ENCODE peak calls at places on chromosomes 4 and X, in five cellular contexts. One of them, this sample, is unnamed.

GRCh38 chr4:108592674-108592986 is 27.7 kb upstream of the RPL34 start:
- DNase-seq in HepG2: peak
- DNase-seq in GM12878: no peak
- DNase-seq in SK-N-SH: no peak
- DNase-seq in K562: no peak
- DNase-seq in this sample: no peak

GRCh38 chr4:80072607-80073361 is at the start of gene ANTXR2:
- DNase-seq in GM12878: no peak
- DNase-seq in HepG2: peak
- DNase-seq in SK-N-SH: peak
- DNase-seq in K562: peak
- DNase-seq in this sample: peak

GRCh38 chr4:81518762-81519427 is 47.2 kb upstream of the RASGEF1B start:
- DNase-seq in HepG2: no peak
- DNase-seq in K562: no peak
- DNase-seq in GM12878: no peak
- DNase-seq in SK-N-SH: no peak
- DNase-seq in this sample: no peak

GRCh38 chrX:149641432-149641831 is 9.8 kb upstream of the TMEM185A start:
- DNase-seq in HepG2: no peak
- DNase-seq in GM12878: no peak
- DNase-seq in SK-N-SH: no peak
- DNase-seq in K562: no peak
- DNase-seq in this sample: no peak

GRCh38 chrX:19904778-19905367 is 17.5 kb upstream of the SH3KBP1 start:
- DNase-seq in SK-N-SH: peak
- DNase-seq in HepG2: peak
- DNase-seq in K562: peak
- DNase-seq in GM12878: no peak
- DNase-seq in this sample: peak

GRCh38 chr4:116539744-116540143 is 545.6 kb downstream of the TRAM1L1 start:
- DNase-seq in HepG2: no peak
- DNase-seq in GM12878: no peak
- DNase-seq in K562: no peak
- DNase-seq in SK-N-SH: no peak
- DNase-seq in this sample: no peak

GRCh38 chrX:20244936-20245335 is 21.8 kb downstream of the RPS6KA3 start:
- DNase-seq in K562: no peak
- DNase-seq in HepG2: no peak
- DNase-seq in GM12878: no peak
- DNase-seq in SK-N-SH: no peak
- DNase-seq in this sample: no peak

GRCh38 chrX:15158736-15159406 is 111.0 kb downstream of the ASB9 start:
- DNase-seq in SK-N-SH: no peak
- DNase-seq in K562: no peak
- DNase-seq in HepG2: no peak
- DNase-seq in GM12878: peak
- DNase-seq in this sample: no peak

GRCh38 chr4:74661427-74662171 is 132.7 kb downstream of the BTC start:
- DNase-seq in GM12878: no peak
- DNase-seq in HepG2: peak
- DNase-seq in K562: no peak
- DNase-seq in SK-N-SH: no peak
- DNase-seq in this sample: no peak

GRCh38 chr4:10698172-10698571 is 13.6 kb upstream of the CLNK start:
- DNase-seq in SK-N-SH: no peak
- DNase-seq in K562: no peak
- DNase-seq in HepG2: no peak
- DNase-seq in GM12878: no peak
- DNase-seq in this sample: no peak

GRCh38 chrX:119226431-119226830 is 9.7 kb upstream of the PGRMC1 start:
- DNase-seq in GM12878: no peak
- DNase-seq in K562: no peak
- DNase-seq in SK-N-SH: no peak
- DNase-seq in HepG2: no peak
- DNase-seq in this sample: no peak

GRCh38 chrX:21975827-21976226 is 35.3 kb downstream of the SMS start:
- DNase-seq in HepG2: no peak
- DNase-seq in GM12878: no peak
- DNase-seq in K562: no peak
- DNase-seq in SK-N-SH: no peak
- DNase-seq in this sample: no peak

GRCh38 chr4:138095378-138095777 is 146.8 kb downstream of the SLC7A11 start:
- DNase-seq in SK-N-SH: no peak
- DNase-seq in HepG2: no peak
- DNase-seq in K562: no peak
- DNase-seq in GM12878: no peak
- DNase-seq in this sample: no peak

GRCh38 chr4:128871948-128872347 is 62.4 kb downstream of the JADE1 start:
- DNase-seq in K562: no peak
- DNase-seq in SK-N-SH: no peak
- DNase-seq in GM12878: no peak
- DNase-seq in HepG2: no peak
- DNase-seq in this sample: no peak

GRCh38 chr4:161206528-161207080 is 957.2 kb downstream of the FSTL5 start:
- DNase-seq in SK-N-SH: peak
- DNase-seq in HepG2: no peak
- DNase-seq in K562: no peak
- DNase-seq in GM12878: no peak
- DNase-seq in this sample: no peak

GRCh38 chr4:161203865-161204264 is 959.9 kb downstream of the FSTL5 start:
- DNase-seq in SK-N-SH: no peak
- DNase-seq in GM12878: no peak
- DNase-seq in HepG2: no peak
- DNase-seq in K562: no peak
- DNase-seq in this sample: no peak

GRCh38 chr4:161208564-161208963 is 955.2 kb downstream of the FSTL5 start:
- DNase-seq in K562: no peak
- DNase-seq in SK-N-SH: peak
- DNase-seq in HepG2: no peak
- DNase-seq in GM12878: no peak
- DNase-seq in this sample: no peak
- TF ChIP-seq REST in K562: no peak
- TF ChIP-seq REST in SK-N-SH: no peak
- TF ChIP-seq REST in HepG2: no peak
- TF ChIP-seq REST in GM12878: no peak
- TF ChIP-seq REST in this sample: no peak

DNA sequence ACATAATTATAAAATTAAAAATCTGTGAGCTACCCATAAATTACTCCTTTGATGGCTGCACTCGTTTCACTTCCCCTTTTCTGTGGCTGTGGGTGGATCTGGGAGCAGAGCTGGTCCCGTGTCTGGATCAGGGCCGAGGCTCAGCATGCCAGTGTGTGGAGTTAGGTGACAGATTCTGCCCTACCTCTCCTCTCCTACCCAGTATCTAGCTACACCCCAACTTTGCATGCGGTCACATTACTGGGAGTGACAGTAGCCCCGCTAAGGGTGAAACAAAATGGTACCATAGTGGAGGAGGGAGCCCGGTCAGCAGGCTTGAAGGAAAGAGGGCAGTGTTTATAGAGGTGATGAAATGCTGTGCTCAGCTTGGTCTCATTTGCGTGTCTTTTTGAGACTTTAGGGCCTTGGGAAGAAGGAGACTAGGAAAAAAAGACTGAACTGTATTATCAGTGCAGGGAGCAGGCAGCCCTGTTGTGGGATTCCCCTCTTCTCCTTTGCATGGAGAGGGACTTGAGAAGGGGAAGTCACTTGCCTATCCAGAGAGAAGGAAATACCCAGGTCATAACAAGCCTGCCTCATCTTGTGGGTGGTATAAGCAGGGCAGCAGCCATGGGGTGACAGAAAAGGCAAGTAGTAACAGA is 48.4 kb downstream of the ARHGAP10 start:
- DNase-seq in GM12878: peak
- DNase-seq in HepG2: no peak
- DNase-seq in K562: no peak
- DNase-seq in SK-N-SH: no peak
- DNase-seq in this sample: no peak
- TF ChIP-seq MAX in GM12878: peak
- TF ChIP-seq MAX in HepG2: no peak
- TF ChIP-seq MAX in K562: no peak
- TF ChIP-seq MAX in SK-N-SH: no peak
- TF ChIP-seq MAX in this sample: no peak

DNA sequence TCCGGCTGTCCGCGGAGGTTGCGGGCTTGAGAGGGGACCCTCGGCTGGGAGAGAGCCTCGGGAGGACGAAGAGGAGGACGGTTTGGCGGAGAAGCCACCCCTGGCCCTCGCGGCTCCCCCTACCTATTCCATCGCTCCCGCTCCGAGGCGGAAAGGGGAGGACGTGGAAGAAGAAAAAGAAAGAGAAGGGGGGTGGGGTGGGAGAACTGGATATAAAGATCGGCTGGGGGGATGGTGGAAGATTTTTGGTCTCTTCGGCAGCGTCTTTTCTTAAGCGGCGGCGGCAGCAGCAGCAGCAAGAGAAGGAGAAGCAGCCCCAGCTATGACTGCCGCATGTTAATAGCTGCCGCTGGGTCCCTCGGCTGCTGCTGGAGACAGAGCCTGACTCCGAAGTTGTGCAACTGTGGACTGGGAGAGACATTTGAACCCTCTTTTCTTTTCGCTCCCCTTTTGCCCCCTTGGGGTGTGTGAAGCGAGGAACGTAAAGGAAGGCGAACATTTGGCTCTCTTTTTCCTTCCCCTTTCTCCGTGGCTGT is 933 bp downstream of the ADGRL3 start:
- DNase-seq in GM12878: no peak
- DNase-seq in SK-N-SH: peak
- DNase-seq in K562: no peak
- DNase-seq in HepG2: no peak
- DNase-seq in this sample: no peak
- TF ChIP-seq SIN3A in GM12878: no peak
- TF ChIP-seq SIN3A in SK-N-SH: no peak
- TF ChIP-seq SIN3A in K562: no peak
- TF ChIP-seq SIN3A in HepG2: no peak
- TF ChIP-seq SIN3A in this sample: no peak

GRCh38 chr4:184000457-184001395 is 95.6 kb downstream of the STOX2 start:
- DNase-seq in K562: no peak
- DNase-seq in HepG2: no peak
- DNase-seq in SK-N-SH: no peak
- DNase-seq in GM12878: no peak
- DNase-seq in this sample: no peak

GRCh38 chr4:183999435-183999834 is 94.3 kb downstream of the STOX2 start:
- DNase-seq in K562: no peak
- DNase-seq in SK-N-SH: no peak
- DNase-seq in GM12878: no peak
- DNase-seq in HepG2: no peak
- DNase-seq in this sample: no peak

GRCh38 chr4:183996868-183997267 is 91.8 kb downstream of the STOX2 start:
- DNase-seq in HepG2: no peak
- DNase-seq in SK-N-SH: no peak
- DNase-seq in K562: no peak
- DNase-seq in GM12878: no peak
- DNase-seq in this sample: no peak

GRCh38 chr4:183989931-183990330 is 84.8 kb downstream of the STOX2 start:
- DNase-seq in GM12878: no peak
- DNase-seq in K562: no peak
- DNase-seq in SK-N-SH: no peak
- DNase-seq in HepG2: no peak
- DNase-seq in this sample: no peak

DNA sequence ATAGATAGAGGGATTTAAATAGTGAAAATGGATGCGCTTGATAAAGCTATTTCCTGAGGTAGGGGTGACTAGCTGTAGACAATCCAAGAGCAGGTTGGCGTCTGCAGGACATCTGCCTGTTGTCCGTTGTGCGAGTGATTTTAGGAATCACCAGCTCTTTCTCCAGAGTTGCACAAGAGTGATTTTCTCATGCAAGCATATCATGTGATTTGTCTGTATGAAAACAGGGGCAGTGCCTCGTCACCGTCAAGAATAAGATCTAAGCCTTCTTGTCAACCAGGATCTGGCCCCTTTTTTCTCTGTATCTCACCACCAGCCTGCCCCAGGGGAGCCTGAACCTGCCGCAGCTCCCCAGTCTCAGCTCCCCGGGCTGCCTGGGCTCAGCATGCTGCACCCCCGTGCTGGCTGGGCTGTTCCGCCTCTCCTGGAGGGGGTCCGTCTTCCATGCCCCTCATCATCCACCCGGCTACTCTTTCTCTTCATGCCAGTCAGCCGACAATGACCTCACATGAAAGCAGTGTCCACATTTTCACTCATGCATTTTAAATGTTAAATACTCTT is 90.5 kb downstream of the STOX2 start:
- DNase-seq in K562: no peak
- DNase-seq in HepG2: no peak
- DNase-seq in SK-N-SH: no peak
- DNase-seq in GM12878: no peak
- DNase-seq in this sample: no peak
- TF ChIP-seq REST in K562: no peak
- TF ChIP-seq REST in HepG2: no peak
- TF ChIP-seq REST in SK-N-SH: no peak
- TF ChIP-seq REST in GM12878: no peak
- TF ChIP-seq REST in this sample: no peak

DNA sequence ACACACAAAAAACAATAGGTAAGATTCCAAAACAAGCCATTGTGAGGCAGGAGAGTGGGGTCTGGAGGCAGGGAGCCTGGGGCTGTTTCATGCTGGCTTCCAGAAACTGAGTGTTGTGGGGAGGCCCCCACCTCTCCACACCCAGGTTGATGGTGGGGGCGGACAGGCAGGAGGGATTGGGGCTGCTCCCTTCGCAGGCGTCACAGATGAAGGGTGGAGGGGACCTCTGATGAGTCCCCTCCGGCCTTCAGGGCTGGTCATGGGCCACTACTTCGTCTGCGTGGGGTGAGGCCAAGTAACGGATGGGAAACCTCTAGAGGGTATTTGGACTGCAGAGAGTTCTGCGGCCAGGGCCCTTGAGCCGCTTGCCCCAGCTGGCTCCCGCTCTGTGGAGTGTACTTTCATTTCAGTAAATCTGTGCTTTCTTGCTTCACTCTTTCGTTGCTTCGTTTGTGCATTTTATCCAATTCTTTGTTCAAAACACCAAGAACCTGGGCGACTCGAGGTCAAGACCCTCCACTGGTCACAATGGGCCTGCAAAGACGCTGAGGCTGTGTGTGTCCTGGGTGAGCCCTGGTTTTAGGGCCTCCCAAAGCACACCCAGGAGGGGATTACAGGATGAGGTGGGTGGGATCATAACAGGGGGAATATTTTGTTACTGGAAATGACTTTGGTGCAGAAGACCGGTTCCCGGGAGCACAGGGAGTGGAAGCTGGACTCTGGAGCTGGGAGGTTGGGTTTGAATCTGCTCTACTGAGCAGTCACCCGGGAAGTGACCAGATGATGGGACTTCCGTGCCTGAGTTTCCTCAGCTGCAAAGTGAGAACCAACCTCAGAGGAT is 83.7 kb upstream of the ADRA2C start:
- DNase-seq in GM12878: no peak
- DNase-seq in SK-N-SH: no peak
- DNase-seq in HepG2: no peak
- DNase-seq in K562: no peak
- DNase-seq in this sample: no peak
- TF ChIP-seq MAX in GM12878: no peak
- TF ChIP-seq MAX in SK-N-SH: no peak
- TF ChIP-seq MAX in HepG2: no peak
- TF ChIP-seq MAX in K562: no peak
- TF ChIP-seq MAX in this sample: no peak